ENCODE peak calls at places on chromosome X, in six cellular contexts. One of them, this sample, is unnamed.

GRCh38 chrX:9995855-9996339 is 28.7 kb downstream of the CLDN34 start:
- DNase-seq in NCI-H2081: peak
- DNase-seq in memory B cell: peak
- DNase-seq in hippocampal formation: peak
- DNase-seq in NCI-H345: peak
- DNase-seq in activated naive CD8-positive, alpha-beta T cell treated with anti-CD3 and anti-CD28 coated beads for 36 hours: peak
- DNase-seq in this sample: peak

GRCh38 chrX:109782994-109783711 is 50.1 kb upstream of the ACSL4 start:
- DNase-seq in memory B cell: no peak
- DNase-seq in NCI-H2081: no peak
- DNase-seq in hippocampal formation: no peak
- DNase-seq in NCI-H345: no peak
- DNase-seq in activated naive CD8-positive, alpha-beta T cell treated with anti-CD3 and anti-CD28 coated beads for 36 hours: peak
- DNase-seq in this sample: no peak

GRCh38 chrX:119758682-119759332 is 419 bp downstream of the SOWAHD start:
- DNase-seq in NCI-H2081: peak
- DNase-seq in NCI-H345: peak
- DNase-seq in hippocampal formation: no peak
- DNase-seq in memory B cell: no peak
- DNase-seq in activated naive CD8-positive, alpha-beta T cell treated with anti-CD3 and anti-CD28 coated beads for 36 hours: peak
- DNase-seq in this sample: no peak

GRCh38 chrX:2497961-2498780 is 2.6 kb downstream of the DHRSX start:
- DNase-seq in NCI-H2081: no peak
- DNase-seq in NCI-H345: no peak
- DNase-seq in memory B cell: no peak
- DNase-seq in activated naive CD8-positive, alpha-beta T cell treated with anti-CD3 and anti-CD28 coated beads for 36 hours: no peak
- DNase-seq in hippocampal formation: no peak
- DNase-seq in this sample: no peak

GRCh38 chrX:139831689-139832456 is 101.0 kb downstream of the ATP11C start:
- DNase-seq in activated naive CD8-positive, alpha-beta T cell treated with anti-CD3 and anti-CD28 coated beads for 36 hours: no peak
- DNase-seq in NCI-H2081: no peak
- DNase-seq in NCI-H345: no peak
- DNase-seq in memory B cell: no peak
- DNase-seq in hippocampal formation: no peak
- DNase-seq in this sample: no peak

GRCh38 chrX:69503835-69504625 is at the start of gene NALF2:
- DNase-seq in memory B cell: no peak
- DNase-seq in activated naive CD8-positive, alpha-beta T cell treated with anti-CD3 and anti-CD28 coated beads for 36 hours: peak
- DNase-seq in hippocampal formation: peak
- DNase-seq in NCI-H345: peak
- DNase-seq in NCI-H2081: peak
- DNase-seq in this sample: peak

GRCh38 chrX:17697191-17697590 is 40.1 kb upstream of the SCML1 start:
- DNase-seq in memory B cell: no peak
- DNase-seq in NCI-H345: no peak
- DNase-seq in NCI-H2081: no peak
- DNase-seq in activated naive CD8-positive, alpha-beta T cell treated with anti-CD3 and anti-CD28 coated beads for 36 hours: no peak
- DNase-seq in hippocampal formation: no peak
- DNase-seq in this sample: no peak

GRCh38 chrX:30713061-30713525 is 59.9 kb downstream of the GK start:
- DNase-seq in memory B cell: no peak
- DNase-seq in NCI-H345: peak
- DNase-seq in NCI-H2081: peak
- DNase-seq in hippocampal formation: peak
- DNase-seq in activated naive CD8-positive, alpha-beta T cell treated with anti-CD3 and anti-CD28 coated beads for 36 hours: peak
- DNase-seq in this sample: no peak

GRCh38 chrX:53239474-53239873 is 14.5 kb upstream of the KDM5C start:
- DNase-seq in NCI-H345: no peak
- DNase-seq in activated naive CD8-positive, alpha-beta T cell treated with anti-CD3 and anti-CD28 coated beads for 36 hours: peak
- DNase-seq in hippocampal formation: no peak
- DNase-seq in NCI-H2081: no peak
- DNase-seq in memory B cell: no peak
- DNase-seq in this sample: no peak

GRCh38 chrX:106894392-106894909 is 8.7 kb downstream of the RIPPLY1 start:
- DNase-seq in NCI-H2081: peak
- DNase-seq in activated naive CD8-positive, alpha-beta T cell treated with anti-CD3 and anti-CD28 coated beads for 36 hours: peak
- DNase-seq in memory B cell: peak
- DNase-seq in hippocampal formation: peak
- DNase-seq in NCI-H345: peak
- DNase-seq in this sample: no peak

GRCh38 chrX:46770817-46771163 is 11.9 kb upstream of the SLC9A7 start:
- DNase-seq in activated naive CD8-positive, alpha-beta T cell treated with anti-CD3 and anti-CD28 coated beads for 36 hours: no peak
- DNase-seq in memory B cell: no peak
- DNase-seq in NCI-H345: no peak
- DNase-seq in hippocampal formation: no peak
- DNase-seq in NCI-H2081: no peak
- DNase-seq in this sample: no peak

GRCh38 chrX:3788494-3789233 is 75.2 kb upstream of the PRKX start:
- DNase-seq in NCI-H2081: no peak
- DNase-seq in hippocampal formation: no peak
- DNase-seq in NCI-H345: peak
- DNase-seq in activated naive CD8-positive, alpha-beta T cell treated with anti-CD3 and anti-CD28 coated beads for 36 hours: no peak
- DNase-seq in memory B cell: no peak
- DNase-seq in this sample: no peak

GRCh38 chrX:31021537-31021936 is 50.3 kb downstream of the FTHL17 start:
- DNase-seq in memory B cell: no peak
- DNase-seq in NCI-H2081: peak
- DNase-seq in hippocampal formation: no peak
- DNase-seq in NCI-H345: no peak
- DNase-seq in activated naive CD8-positive, alpha-beta T cell treated with anti-CD3 and anti-CD28 coated beads for 36 hours: no peak
- DNase-seq in this sample: no peak

GRCh38 chrX:56986138-56986537 is 9.2 kb downstream of the SPIN3 start:
- DNase-seq in NCI-H2081: no peak
- DNase-seq in memory B cell: no peak
- DNase-seq in NCI-H345: no peak
- DNase-seq in hippocampal formation: no peak
- DNase-seq in activated naive CD8-positive, alpha-beta T cell treated with anti-CD3 and anti-CD28 coated beads for 36 hours: no peak
- DNase-seq in this sample: no peak

GRCh38 chrX:52271212-52271611 is 86.5 kb downstream of the MAGED4 start:
- DNase-seq in memory B cell: no peak
- DNase-seq in NCI-H2081: no peak
- DNase-seq in activated naive CD8-positive, alpha-beta T cell treated with anti-CD3 and anti-CD28 coated beads for 36 hours: no peak
- DNase-seq in hippocampal formation: no peak
- DNase-seq in NCI-H345: no peak
- DNase-seq in this sample: no peak

GRCh38 chrX:21666679-21667078 is 8.5 kb upstream of the KLHL34 start:
- DNase-seq in activated naive CD8-positive, alpha-beta T cell treated with anti-CD3 and anti-CD28 coated beads for 36 hours: no peak
- DNase-seq in NCI-H345: no peak
- DNase-seq in NCI-H2081: no peak
- DNase-seq in hippocampal formation: no peak
- DNase-seq in memory B cell: no peak
- DNase-seq in this sample: no peak

GRCh38 chrX:10021461-10022272 is 54.5 kb downstream of the CLDN34 start:
- DNase-seq in memory B cell: no peak
- DNase-seq in NCI-H345: no peak
- DNase-seq in hippocampal formation: no peak
- DNase-seq in NCI-H2081: no peak
- DNase-seq in activated naive CD8-positive, alpha-beta T cell treated with anti-CD3 and anti-CD28 coated beads for 36 hours: no peak
- DNase-seq in this sample: no peak

GRCh38 chrX:77740376-77740905 is 45.6 kb downstream of the ATRX start:
- DNase-seq in hippocampal formation: no peak
- DNase-seq in memory B cell: no peak
- DNase-seq in activated naive CD8-positive, alpha-beta T cell treated with anti-CD3 and anti-CD28 coated beads for 36 hours: no peak
- DNase-seq in NCI-H2081: no peak
- DNase-seq in NCI-H345: no peak
- DNase-seq in this sample: no peak

GRCh38 chrX:124087000-124087746 is 125.7 kb downstream of the STAG2 start:
- DNase-seq in activated naive CD8-positive, alpha-beta T cell treated with anti-CD3 and anti-CD28 coated beads for 36 hours: no peak
- DNase-seq in NCI-H345: no peak
- DNase-seq in memory B cell: no peak
- DNase-seq in hippocampal formation: no peak
- DNase-seq in NCI-H2081: no peak
- DNase-seq in this sample: no peak

GRCh38 chrX:19545651-19546050 is 30.3 kb upstream of the MAP3K15 start:
- DNase-seq in memory B cell: no peak
- DNase-seq in activated naive CD8-positive, alpha-beta T cell treated with anti-CD3 and anti-CD28 coated beads for 36 hours: no peak
- DNase-seq in NCI-H2081: no peak
- DNase-seq in hippocampal formation: no peak
- DNase-seq in NCI-H345: no peak
- DNase-seq in this sample: no peak

GRCh38 chrX:48972214-48973164 is 845 bp upstream of the KCND1 start:
- DNase-seq in NCI-H2081: peak
- DNase-seq in activated naive CD8-positive, alpha-beta T cell treated with anti-CD3 and anti-CD28 coated beads for 36 hours: peak
- DNase-seq in memory B cell: no peak
- DNase-seq in hippocampal formation: no peak
- DNase-seq in NCI-H345: peak
- DNase-seq in this sample: no peak

GRCh38 chrX:29231800-29232199 is 644.6 kb downstream of the IL1RAPL1 start:
- DNase-seq in NCI-H2081: no peak
- DNase-seq in hippocampal formation: no peak
- DNase-seq in activated naive CD8-positive, alpha-beta T cell treated with anti-CD3 and anti-CD28 coated beads for 36 hours: no peak
- DNase-seq in NCI-H345: no peak
- DNase-seq in memory B cell: no peak
- DNase-seq in this sample: no peak

GRCh38 chrX:13923289-13923688 is 106.4 kb upstream of the GPM6B start:
- DNase-seq in NCI-H345: no peak
- DNase-seq in hippocampal formation: no peak
- DNase-seq in activated naive CD8-positive, alpha-beta T cell treated with anti-CD3 and anti-CD28 coated beads for 36 hours: no peak
- DNase-seq in NCI-H2081: no peak
- DNase-seq in memory B cell: no peak
- DNase-seq in this sample: no peak

This sample was measured in anterior cingulate cortex.